ENCODE peak calls at places on chromosomes 5 and 9, in nine cellular contexts. C, D, E, T, J, B, U, A and O are unnamed samples.

GRCh38 chr9:122561446-122561845 is 8.5 kb downstream of the OR1N2 start:
- DNase-seq in A (no peak), T (no peak), J (no peak), B (no peak), D (no peak), E (no peak), C (no peak), U (no peak), O (no peak)

GRCh38 chr5:101977729-101978345 is 318.2 kb downstream of the SLCO4C1 start:
- DNase-seq in A (no peak), D (no peak), J (no peak), E (peak; percentile 13), U (no peak), B (no peak), C (peak; percentile 56), T (peak; percentile 23), O (no peak)

GRCh38 chr5:1210832-1211251 is 9.4 kb downstream of the SLC6A19 start:
- DNase-seq in A (no peak), E (no peak), J (no peak), B (no peak), C (no peak), U (no peak), D (no peak), T (no peak), O (peak; percentile 66)

GRCh38 chr5:26482817-26483375 is 555.5 kb downstream of the CDH9 start:
- DNase-seq in J (peak; percentile 60), D (peak; percentile 37), E (no peak), T (peak; percentile 43), B (no peak), U (no peak), C (peak; percentile 47), A (no peak), O (peak; percentile 36)

GRCh38 chr5:80181618-80182211 is 74.1 kb downstream of the SERINC5 start:
- DNase-seq in B (no peak), U (peak; percentile 47), T (peak; percentile 15), C (no peak), J (peak; percentile 85), D (peak; percentile 80), A (peak; percentile 97), E (no peak), O (no peak)

GRCh38 chr5:855771-856530 is 5.2 kb upstream of the ZDHHC11 start:
- DNase-seq in A (no peak), E (no peak), J (no peak), U (no peak), T (no peak), C (no peak), D (no peak), B (peak; percentile 56), O (peak; percentile 37)

GRCh38 chr9:114035221-114035844 is 42.8 kb downstream of the AMBP start:
- DNase-seq in A (no peak), T (no peak), D (no peak), U (no peak), J (peak; percentile 16), C (no peak), B (peak; percentile 62), E (no peak), O (no peak)

GRCh38 chr5:131999471-131999931 is 12.0 kb downstream of the ACSL6 start:
- DNase-seq in T (no peak), U (no peak), A (no peak), J (no peak), D (no peak), C (no peak), E (no peak), B (no peak), O (no peak)

GRCh38 chr9:15357050-15357653 is 50.1 kb upstream of the TTC39B start:
- DNase-seq in U (no peak), T (no peak), D (no peak), C (no peak), A (peak; percentile 45), J (no peak), B (no peak), E (no peak), O (no peak)

GRCh38 chr9:120522032-120522431 is 57.9 kb downstream of the CDK5RAP2 start:
- DNase-seq in D (no peak), B (no peak), A (no peak), E (no peak), T (no peak), U (no peak), C (no peak), J (no peak), O (no peak)

GRCh38 chr5:103446813-103447212 is 115.8 kb downstream of the NUDT12 start:
- DNase-seq in C (no peak), A (no peak), D (no peak), B (no peak), J (no peak), T (no peak), U (no peak), E (peak; percentile 61), O (no peak)

GRCh38 chr5:103454774-103455173 is 107.8 kb downstream of the NUDT12 start:
- DNase-seq in C (no peak), D (no peak), A (no peak), J (no peak), B (no peak), T (no peak), U (no peak), E (peak; percentile 33), O (no peak)

GRCh38 chr5:103452666-103453065 is 109.9 kb downstream of the NUDT12 start:
- DNase-seq in U (no peak), B (no peak), J (no peak), T (no peak), C (no peak), A (no peak), E (peak; percentile 37), D (no peak), O (peak; percentile 53)

GRCh38 chr5:103452089-103452488 is 110.5 kb downstream of the NUDT12 start:
- DNase-seq in E (no peak), U (no peak), A (no peak), D (no peak), C (no peak), T (no peak), J (no peak), B (no peak), O (no peak)

GRCh38 chr5:103450333-103451061 is 112.1 kb downstream of the NUDT12 start:
- DNase-seq in A (peak; percentile 71), J (no peak), D (no peak), U (no peak), T (no peak), B (no peak), E (peak; percentile 88), C (no peak), O (no peak)
- H3K27ac ChIP-seq in A (peak overlapping the region; percentile 44), J (no peak overlapping the region), D (no peak overlapping the region), U (no peak overlapping the region), T (no peak overlapping the region), B (no peak overlapping the region), E (peak overlapping the region; percentile 60), C (no peak overlapping the region), O (peak overlapping the region; percentile 44)

GRCh38 chr9:94443039-94443722 is 111.7 kb upstream of the PCAT7 start:
- DNase-seq in E (no peak), C (no peak), T (no peak), D (no peak), U (no peak), A (no peak), B (no peak), J (no peak), O (no peak)

GRCh38 chr9:94445846-94446245 is 109.0 kb upstream of the PCAT7 start:
- DNase-seq in E (no peak), A (no peak), T (no peak), U (no peak), D (no peak), C (no peak), J (no peak), B (no peak), O (no peak)

GRCh38 chr9:94441796-94442195 is 113.1 kb upstream of the PCAT7 start:
- DNase-seq in B (no peak), U (no peak), T (no peak), A (no peak), E (no peak), C (no peak), D (no peak), J (no peak), O (no peak)
- H3K4me1 ChIP-seq in B (no peaks in the 10 kb centered on the region), U (no peaks in the 10 kb centered on the region), T (peaks cover 6% of the 10 kb centered on the region), A (no peaks in the 10 kb centered on the region), E (peaks cover 2% of the 10 kb centered on the region), C (peaks cover 8% of the 10 kb centered on the region), D (peaks cover 4% of the 10 kb centered on the region), J (no peaks in the 10 kb centered on the region), O (no peaks in the 10 kb centered on the region)

GRCh38 chr5:88786789-88787188 is 96.2 kb downstream of the MEF2C start:
- DNase-seq in A (no peak), U (no peak), D (no peak), E (no peak), C (no peak), T (no peak), B (no peak), J (no peak), O (no peak)
- H3K4me3 ChIP-seq in A (peak overlapping the region; percentile 12), U (no peak overlapping the region), D (no peak overlapping the region), E (no peak overlapping the region), C (no peak overlapping the region), T (no peak overlapping the region), B (no peak overlapping the region), J (no peak overlapping the region), O (no peak overlapping the region)

GRCh38 chr5:138952962-138953361 is 77.8 kb upstream of the LRRTM2 start:
- DNase-seq in J (no peak), B (peak; percentile 66), U (no peak), C (no peak), E (no peak), A (no peak), D (no peak), T (no peak), O (no peak)

GRCh38 chr5:138953370-138954256 is 78.5 kb upstream of the LRRTM2 start:
- DNase-seq in U (no peak), B (peak; percentile 92), D (peak; percentile 83), A (no peak), T (no peak), C (no peak), J (peak; percentile 77), E (peak; percentile 54), O (peak; percentile 91)

GRCh38 chr5:138955013-138955660 is 80.0 kb upstream of the LRRTM2 start:
- DNase-seq in A (no peak), J (peak; percentile 67), D (no peak), B (no peak), U (no peak), C (no peak), E (peak; percentile 22), T (no peak), O (no peak)

GRCh38 chr5:138955672-138956295 is 80.6 kb upstream of the LRRTM2 start:
- DNase-seq in J (no peak), U (no peak), D (no peak), A (no peak), T (no peak), C (no peak), B (no peak), E (no peak), O (no peak)

DNA sequence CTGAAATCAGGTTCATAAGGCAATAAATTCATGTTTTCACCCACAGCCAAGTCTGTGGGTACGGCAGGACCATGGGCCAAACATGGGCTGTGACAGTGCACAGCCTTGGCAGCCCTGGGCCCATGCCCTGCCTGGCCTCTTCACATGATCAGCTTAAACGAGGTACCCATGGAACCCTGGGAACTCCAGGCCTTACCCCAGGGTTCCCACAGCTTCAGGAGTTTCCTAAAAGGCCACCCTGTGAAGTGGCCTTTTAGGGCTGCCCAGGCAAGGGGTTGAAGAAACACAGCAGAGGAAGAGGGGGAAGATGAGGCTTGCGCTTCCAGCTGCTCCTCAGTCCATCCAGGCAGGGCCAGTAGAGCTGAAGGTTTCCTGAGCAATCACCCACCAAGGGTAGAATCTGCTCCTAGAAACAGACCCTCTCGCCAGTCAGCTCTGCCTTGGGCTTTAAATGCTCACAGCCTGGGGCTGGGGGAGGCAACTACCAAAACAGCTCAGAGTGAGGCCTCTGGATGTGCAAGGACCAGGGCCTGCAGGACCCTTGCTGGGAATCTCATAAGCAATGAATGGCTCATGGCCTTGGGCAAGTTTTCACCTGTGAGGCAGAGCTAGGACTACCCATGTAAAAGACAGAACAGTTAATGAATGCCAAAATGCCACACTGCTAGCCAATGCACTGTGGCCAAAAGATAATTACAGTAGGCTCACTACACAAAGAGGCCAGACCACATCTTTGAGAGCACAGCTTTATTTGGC is 79.3 kb upstream of the LRRTM2 start:
- DNase-seq in T (no peak), C (no peak), E (no peak), B (no peak), D (no peak), U (no peak), A (no peak), J (no peak), O (no peak)
- H3K27ac ChIP-seq in T (no peak overlapping the region), C (no peak overlapping the region), E (peak overlapping the region; percentile 24), B (peak overlapping the region; percentile 76), D (peak overlapping the region; percentile 55), U (no peak overlapping the region), A (no peak overlapping the region), J (no peak overlapping the region), O (peak overlapping the region; percentile 20)